ENCODE peak calls at places on chromosomes 12 and 14, in eight cellular contexts. J, Q, O, U, B, V, N and H are unnamed samples.

GRCh38 chr12:2288875-2289274 is 236.1 kb downstream of the CACNA1C start:
- DNase-seq in U (no peak), B (no peak), J (no peak), V (no peak), Q (no peak), N (no peak), O (peak), H (no peak)

GRCh38 chr12:112820796-112821195 is 29.2 kb downstream of the RPH3A start:
- DNase-seq in J (no peak), O (peak), U (no peak), B (no peak), N (no peak), Q (no peak), V (no peak), H (no peak)

GRCh38 chr14:69650948-69651369 is 39.6 kb downstream of the SUSD6 start:
- DNase-seq in O (no peak), N (no peak), Q (no peak), J (no peak), V (no peak), B (no peak), U (no peak), H (no peak)

GRCh38 chr14:76773188-76773885 is 12.1 kb downstream of the VASH1 start:
- DNase-seq in J (peak), Q (peak), B (peak), U (peak), O (no peak), N (no peak), V (no peak), H (peak)

GRCh38 chr12:62713190-62713589 is 221.8 kb downstream of the PPM1H start:
- DNase-seq in V (no peak), Q (no peak), J (no peak), B (no peak), O (no peak), N (no peak), U (no peak), H (no peak)

GRCh38 chr14:20428010-20428365 is 8.0 kb downstream of the KLHL33 start:
- DNase-seq in V (no peak), Q (no peak), O (no peak), J (no peak), B (no peak), U (no peak), N (no peak), H (no peak)

GRCh38 chr12:100384549-100384916 is 27.7 kb downstream of the SLC17A8 start:
- DNase-seq in N (no peak), J (no peak), O (no peak), B (no peak), V (no peak), Q (no peak), U (no peak), H (no peak)

GRCh38 chr14:53596845-53597525 is 359.6 kb downstream of the BMP4 start:
- DNase-seq in U (no peak), B (no peak), Q (no peak), N (no peak), O (no peak), V (no peak), J (no peak), H (no peak)

GRCh38 chr12:76460807-76461206 is 98.8 kb downstream of the OSBPL8 start:
- DNase-seq in N (no peak), J (no peak), O (no peak), B (no peak), Q (no peak), U (no peak), V (no peak), H (no peak)

GRCh38 chr12:6539276-6540134 is 5.2 kb downstream of the GAPDH start:
- DNase-seq in J (no peak), Q (no peak), N (no peak), B (no peak), U (no peak), O (no peak), V (no peak), H (no peak)

GRCh38 chr14:91873476-91874265 is 6.3 kb upstream of the TC2N start:
- DNase-seq in U (no peak), B (no peak), Q (no peak), V (no peak), J (no peak), N (no peak), O (no peak), H (no peak)

GRCh38 chr12:21221778-21222177 is 90.8 kb downstream of the SLCO1B1 start:
- DNase-seq in N (no peak), J (no peak), O (no peak), Q (no peak), U (no peak), V (no peak), B (no peak), H (no peak)

GRCh38 chr14:74988131-74988530 is 14.6 kb upstream of the EIF2B2 start:
- DNase-seq in U (no peak), Q (peak), J (no peak), O (no peak), B (no peak), V (no peak), N (no peak), H (no peak)

GRCh38 chr14:20031058-20031457 is 4.8 kb downstream of the OR4K13 start:
- DNase-seq in V (no peak), J (no peak), O (no peak), U (no peak), N (no peak), B (no peak), Q (no peak), H (no peak)

GRCh38 chr14:34324363-34324795 is 137.7 kb downstream of the SPTSSA start:
- DNase-seq in J (peak), U (no peak), O (peak), Q (peak), N (no peak), B (no peak), V (no peak), H (no peak)

GRCh38 chr12:570237-570925 is 92.9 kb downstream of the NINJ2 start:
- DNase-seq in B (peak), O (no peak), Q (peak), J (peak), N (peak), U (no peak), V (no peak), H (peak)

GRCh38 chr12:5441497-5442236 is 9.8 kb downstream of the NTF3 start:
- DNase-seq in U (no peak), B (no peak), N (no peak), O (no peak), V (no peak), J (peak), Q (peak), H (no peak)

GRCh38 chr12:132169376-132169775 is 25.1 kb downstream of the NOC4L start:
- DNase-seq in V (no peak), N (no peak), O (no peak), J (no peak), U (no peak), B (no peak), Q (no peak), H (no peak)

GRCh38 chr12:20434993-20435392 is 66.7 kb downstream of the PDE3A start:
- DNase-seq in Q (no peak), O (no peak), N (no peak), U (no peak), B (no peak), J (no peak), V (no peak), H (no peak)

GRCh38 chr14:23829736-23830474 is 123.7 kb upstream of the DHRS4 start:
- DNase-seq in O (peak), Q (peak), V (no peak), U (peak), J (peak), B (no peak), N (peak), H (peak)

GRCh38 chr12:122449317-122449716 is 26.8 kb upstream of the CLIP1 start:
- DNase-seq in B (no peak), V (no peak), Q (peak), O (no peak), J (peak), N (no peak), U (peak), H (no peak)

GRCh38 chr12:67045650-67046049 is 223.5 kb upstream of the CAND1 start:
- DNase-seq in B (no peak), J (no peak), U (no peak), O (no peak), Q (no peak), N (no peak), V (no peak), H (no peak)

GRCh38 chr12:13095266-13095995 is 8.0 kb downstream of the GSG1 start:
- DNase-seq in B (no peak), Q (no peak), N (no peak), V (no peak), O (peak), U (no peak), J (no peak), H (no peak)

GRCh38 chr14:104739546-104740516 is 13.1 kb upstream of the SIVA1 start:
- DNase-seq in V (no peak), N (no peak), O (no peak), U (no peak), J (no peak), Q (no peak), B (no peak), H (no peak)

GRCh38 chr14:83611906-83612305 is 1918.0 kb upstream of the FLRT2 start:
- DNase-seq in O (no peak), B (no peak), J (no peak), N (no peak), V (no peak), U (no peak), Q (no peak), H (no peak)

GRCh38 chr12:69546693-69547438 is 38.4 kb upstream of the CCT2 start:
- DNase-seq in B (no peak), Q (no peak), J (no peak), O (no peak), N (no peak), U (no peak), V (no peak), H (no peak)

GRCh38 chr14:56224691-56225681 is 106.8 kb downstream of the PELI2 start:
- DNase-seq in U (no peak), N (peak), O (no peak), Q (no peak), B (no peak), J (no peak), V (no peak), H (no peak)

GRCh38 chr12:108597559-108598471 is at the start of gene TMEM119:
- DNase-seq in N (no peak), B (no peak), O (no peak), V (no peak), U (no peak), Q (peak), J (no peak), H (no peak)

GRCh38 chr14:96091941-96092411 is 52.8 kb downstream of the C14orf132 start:
- DNase-seq in J (no peak), Q (no peak), U (no peak), B (no peak), N (no peak), O (no peak), V (no peak), H (no peak)

GRCh38 chr12:88947486-88948043 is 367.3 kb upstream of the KITLG start:
- DNase-seq in O (no peak), U (no peak), B (no peak), V (no peak), N (no peak), Q (no peak), J (no peak), H (no peak)

GRCh38 chr12:1533602-1534304 is 60.6 kb downstream of the FBXL14 start:
- DNase-seq in J (no peak), Q (no peak), V (no peak), U (peak), B (no peak), O (no peak), N (peak), H (no peak)

GRCh38 chr14:24802236-24802635 is 168.2 kb upstream of the GZMB start:
- DNase-seq in O (no peak), B (no peak), Q (no peak), J (no peak), N (no peak), U (no peak), V (no peak), H (no peak)

GRCh38 chr14:53683229-53683628 is 273.4 kb downstream of the BMP4 start:
- DNase-seq in O (peak), J (no peak), B (no peak), Q (no peak), V (no peak), N (no peak), U (no peak), H (no peak)

GRCh38 chr14:22842211-22843122 is 6.1 kb downstream of the MMP14 start:
- DNase-seq in O (no peak), N (no peak), J (no peak), V (no peak), B (no peak), Q (no peak), U (no peak), H (no peak)